ENCODE peak calls at places on chromosomes 11 and 22, in five cellular contexts. R is transverse colon, X is adrenal gland, C is stomach, Z is uterus. N is an unnamed sample. For H3K27me3 and H3K36me3, the result is how much of the 10 kb centered on the place peaks cover.

GRCh38 chr11:123313261-123313660 is 116.8 kb upstream of the GRAMD1B start:
- DNase-seq in R (no peak), X (no peak), C (no peak), Z (no peak), N (no peak)

GRCh38 chr11:37108436-37109204 is 510.6 kb upstream of the RAG2 start:
- DNase-seq in R (no peak), X (no peak), C (no peak), Z (no peak), N (no peak)

GRCh38 chr11:59983212-59983611 is 19.4 kb downstream of the OOSP4A start:
- DNase-seq in R (no peak), X (no peak), C (no peak), Z (no peak), N (no peak)

GRCh38 chr22:22469527-22469926 is 39.0 kb downstream of the ZNF280B start:
- DNase-seq in R (no peak), X (no peak), C (no peak), Z (no peak), N (no peak)

GRCh38 chr11:47179655-47179991 is 2.9 kb upstream of the ARFGAP2 start:
- DNase-seq in R (no peak), X (no peak), C (peak), Z (no peak), N (no peak)

GRCh38 chr22:39306456-39307361 is 12.7 kb downstream of the RPL3 start:
- DNase-seq in R (peak), X (no peak), C (peak), Z (no peak), N (peak)

GRCh38 chr11:17012712-17013547 is 1.3 kb downstream of the PLEKHA7 start:
- DNase-seq in R (peak), X (no peak), C (peak), Z (no peak), N (no peak)

GRCh38 chr11:86103808-86104207 is 34.9 kb upstream of the PICALM start:
- DNase-seq in R (no peak), X (no peak), C (no peak), Z (no peak), N (no peak)

GRCh38 chr11:66904981-66905521 is 48.2 kb downstream of the LRFN4 start:
- DNase-seq in R (no peak), X (no peak), C (no peak), Z (no peak), N (no peak)

GRCh38 chr11:106379712-106380111 is 302.2 kb downstream of the AASDHPPT start:
- DNase-seq in R (no peak), X (no peak), C (no peak), Z (no peak), N (no peak)

GRCh38 chr11:117054382-117054781 is 43.8 kb downstream of the SIK3 start:
- DNase-seq in R (no peak), X (no peak), C (no peak), Z (no peak), N (no peak)

GRCh38 chr11:93497575-93497974 is 45.6 kb downstream of the SMCO4 start:
- DNase-seq in R (no peak), X (no peak), C (no peak), Z (no peak), N (no peak)

GRCh38 chr11:45805305-45806071 is 539 bp downstream of the SLC35C1 start:
- DNase-seq in R (no peak), X (peak), C (peak), Z (peak), N (peak)

GRCh38 chr22:47029244-47030001 is 267.0 kb downstream of the TBC1D22A start:
- DNase-seq in R (peak), X (no peak), C (no peak), Z (no peak), N (no peak)

GRCh38 chr11:82907376-82907775 is 5.8 kb downstream of the DDIAS start:
- DNase-seq in R (no peak), X (no peak), C (no peak), Z (no peak), N (no peak)

GRCh38 chr11:121535122-121535796 is 82.5 kb upstream of the SORL1-AS1 start:
- DNase-seq in R (no peak), X (no peak), C (no peak), Z (no peak), N (no peak)

GRCh38 chr11:601573-602245 is 14.0 kb downstream of the IRF7 start:
- DNase-seq in R (no peak), X (no peak), C (no peak), Z (no peak), N (no peak)

GRCh38 chr22:49765951-49766350 is 61.7 kb downstream of the BRD1 start:
- DNase-seq in R (peak), X (peak), C (peak), Z (no peak), N (no peak)

GRCh38 chr11:2555376-2555775 is 110.6 kb downstream of the KCNQ1 start:
- DNase-seq in R (peak), X (no peak), C (no peak), Z (no peak), N (no peak)

GRCh38 chr11:48103621-48104561 is 112.7 kb upstream of the OR4B1 start:
- DNase-seq in R (peak), X (no peak), C (no peak), Z (no peak), N (no peak)

GRCh38 chr11:16669799-16670415 is 68.5 kb upstream of the C11orf58 start:
- DNase-seq in R (no peak), X (no peak), C (no peak), Z (no peak), N (no peak)

GRCh38 chr22:49321477-49322055 is 506.1 kb downstream of the BRD1 start:
- DNase-seq in R (no peak), X (no peak), C (peak), Z (no peak), N (no peak)

GRCh38 chr11:34226210-34226609 is 120.8 kb downstream of the NAT10 start:
- DNase-seq in R (peak), X (no peak), C (no peak), Z (no peak), N (no peak)
- H3K27ac ChIP-seq in R (no peak), X (no peak), C (no peak), Z (no peak), N (no peak)

GRCh38 chr11:128714121-128714520 is 20.2 kb downstream of the FLI1 start:
- DNase-seq in R (no peak), X (no peak), C (no peak), Z (no peak), N (no peak)
- H3K27me3 ChIP-seq in R (under half), X (under half), C (under half), Z (under half), N (under half)

GRCh38 chr11:14513800-14514199 is 6.4 kb downstream of the PSMA1 start:
- DNase-seq in R (no peak), X (no peak), C (no peak), Z (no peak), N (no peak)
- H3K36me3 ChIP-seq in R (under half), X (under half), C (half or more), Z (under half), N (under half)

GRCh38 chr11:75271730-75272129 is 31.2 kb downstream of the TPBGL start:
- DNase-seq in R (peak), X (no peak), C (no peak), Z (no peak), N (peak)

GRCh38 chr11:75270896-75271415 is 30.4 kb downstream of the TPBGL start:
- DNase-seq in R (peak), X (no peak), C (no peak), Z (no peak), N (peak)

GRCh38 chr11:75273331-75273988 is 32.9 kb downstream of the TPBGL start:
- DNase-seq in R (no peak), X (no peak), C (no peak), Z (peak), N (no peak)

GRCh38 chr11:75272821-75273301 is 32.3 kb downstream of the TPBGL start:
- DNase-seq in R (no peak), X (no peak), C (no peak), Z (no peak), N (no peak)

DNA sequence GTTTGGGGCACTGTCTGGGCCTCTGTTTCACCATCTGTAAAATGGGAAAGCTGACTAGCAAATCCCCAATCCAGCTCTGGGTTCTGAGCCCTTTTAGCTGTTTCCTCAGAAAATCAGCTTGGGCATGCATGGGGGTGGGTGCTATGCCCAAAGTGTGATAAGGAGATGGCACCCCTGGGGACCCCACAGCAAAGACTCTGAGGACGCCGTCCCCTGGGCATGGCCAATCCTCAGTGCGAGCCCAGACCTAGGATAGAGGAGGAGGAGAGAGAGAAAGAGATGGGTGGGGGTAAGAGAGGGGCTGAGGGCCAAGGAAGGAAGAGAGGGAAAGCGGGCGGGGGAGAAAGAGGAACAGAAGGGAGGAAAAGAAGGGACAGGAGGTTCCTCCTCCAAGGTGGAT is 31.8 kb downstream of the TPBGL start:
- DNase-seq in R (peak), X (no peak), C (no peak), Z (no peak), N (no peak)
- H3K27ac ChIP-seq in R (no peak), X (no peak), C (no peak), Z (no peak), N (no peak)

DNA sequence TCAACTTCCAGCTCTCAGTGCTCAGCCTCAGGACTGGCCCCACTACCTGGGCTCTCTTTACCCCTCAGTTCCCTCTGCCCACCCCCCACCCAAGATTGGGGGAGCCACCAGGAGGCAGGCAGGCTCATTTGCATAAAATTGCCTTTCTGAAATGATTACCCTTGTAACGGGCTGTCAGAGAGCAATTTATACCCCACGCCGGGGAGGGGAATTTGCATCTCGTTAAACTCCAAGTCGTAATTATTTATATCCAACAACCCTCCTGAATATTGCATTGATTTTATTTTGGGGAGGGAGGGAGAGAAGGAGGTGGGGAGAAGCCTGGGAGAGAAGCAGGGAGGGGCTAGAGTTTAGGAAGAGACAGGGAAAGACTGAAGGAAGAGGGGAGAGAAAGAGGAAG is 8.3 kb downstream of the NRXN2 start:
- DNase-seq in R (no peak), X (no peak), C (no peak), Z (no peak), N (no peak)
- H3K27me3 ChIP-seq in R (half or more), X (half or more), C (half or more), Z (half or more), N (half or more)

GRCh38 chr22:40420341-40421081 is 50.1 kb downstream of the SGSM3 start:
- DNase-seq in R (no peak), X (no peak), C (no peak), Z (no peak), N (no peak)
- H3K36me3 ChIP-seq in R (under half), X (under half), C (half or more), Z (under half), N (half or more)

GRCh38 chr11:128734439-128735224 is 40.8 kb downstream of the FLI1 start:
- DNase-seq in R (peak), X (peak), C (peak), Z (no peak), N (peak)
- H3K27ac ChIP-seq in R (peak), X (no peak), C (no peak), Z (no peak), N (peak)

GRCh38 chr22:19151329-19152191 is 1.5 kb upstream of the GSC2 start:
- DNase-seq in R (no peak), X (no peak), C (no peak), Z (no peak), N (no peak)
- H3K27me3 ChIP-seq in R (half or more), X (under half), C (half or more), Z (under half), N (half or more)

GRCh38 chr11:133906746-133907145 is 50.0 kb downstream of the IGSF9B start:
- DNase-seq in R (no peak), X (no peak), C (no peak), Z (no peak), N (no peak)

GRCh38 chr11:133908827-133909226 is 47.9 kb downstream of the IGSF9B start:
- DNase-seq in R (no peak), X (no peak), C (no peak), Z (no peak), N (no peak)

GRCh38 chr11:133906241-133906640 is 50.5 kb downstream of the IGSF9B start:
- DNase-seq in R (no peak), X (no peak), C (no peak), Z (no peak), N (no peak)

GRCh38 chr11:133907216-133907615 is 49.6 kb downstream of the IGSF9B start:
- DNase-seq in R (no peak), X (no peak), C (no peak), Z (no peak), N (no peak)

GRCh38 chr11:133907841-133908241 is 48.9 kb downstream of the IGSF9B start:
- DNase-seq in R (no peak), X (no peak), C (no peak), Z (no peak), N (no peak)
- H3K36me3 ChIP-seq in R (under half), X (under half), C (under half), Z (under half), N (under half)